ENCODE peak calls at places on chromosomes 12 and 14, in ten cellular contexts. X is sigmoid colon, P is neuronal stem cell, W is psoas muscle, H is spleen, Y is tibial artery, N is adrenal gland, V is body of pancreas, O is MM.1S, R is ovary. D is an unnamed sample. For H3K4me1, the result is how much of the 10 kb centered on the place peaks cover.

GRCh38 chr12:57992001-57992400 is 50.6 kb downstream of the ATP23 start:
- DNase-seq in O (no peak), P (no peak), W (no peak), X (no peak), V (no peak), N (no peak), R (no peak), Y (no peak), H (no peak), D (no peak)

GRCh38 chr12:24630446-24630845 is 318.5 kb downstream of the BCAT1 start:
- DNase-seq in R (no peak), P (no peak), V (no peak), Y (no peak), X (no peak), N (no peak), W (no peak), H (no peak), O (no peak), D (no peak)

GRCh38 chr12:74412607-74413230 is 124.9 kb upstream of the ATXN7L3B start:
- DNase-seq in X (no peak), W (no peak), O (peak), Y (no peak), R (no peak), V (no peak), N (no peak), P (peak), H (no peak), D (no peak)

GRCh38 chr14:26281280-26281998 is 316.4 kb downstream of the NOVA1 start:
- DNase-seq in H (no peak), V (no peak), P (no peak), W (no peak), Y (no peak), R (no peak), O (no peak), X (no peak), N (peak), D (no peak)

GRCh38 chr12:25653487-25654175 is 100.5 kb upstream of the LMNTD1 start:
- DNase-seq in W (no peak), O (no peak), X (no peak), H (peak), V (peak), R (no peak), Y (no peak), P (no peak), N (peak), D (no peak)

GRCh38 chr14:54565236-54566151 is 1.4 kb upstream of the SAMD4A start:
- DNase-seq in X (peak), Y (peak), R (peak), V (peak), O (peak), W (peak), H (peak), P (peak), N (peak), D (peak)

GRCh38 chr12:69821441-69822204 is 3.4 kb upstream of the MYRFL start:
- DNase-seq in V (no peak), P (no peak), W (no peak), H (no peak), R (no peak), O (no peak), Y (no peak), N (no peak), X (no peak), D (no peak)

GRCh38 chr14:53851394-53852056 is 105.1 kb downstream of the BMP4 start:
- DNase-seq in W (no peak), P (no peak), R (no peak), H (no peak), O (no peak), V (no peak), X (no peak), Y (no peak), N (no peak), D (no peak)

GRCh38 chr14:77086017-77086727 is 11.9 kb upstream of the CIPC start:
- DNase-seq in N (no peak), H (no peak), R (no peak), V (no peak), X (no peak), P (peak), Y (no peak), W (no peak), O (peak), D (no peak)

GRCh38 chr12:79883216-79883615 is 51.7 kb downstream of the PPP1R12A start:
- DNase-seq in N (no peak), X (no peak), Y (no peak), V (no peak), O (no peak), W (no peak), P (no peak), R (no peak), H (no peak), D (no peak)

GRCh38 chr12:97753332-97753731 is 290.7 kb downstream of the RMST start:
- DNase-seq in O (peak), Y (no peak), H (no peak), X (no peak), W (no peak), V (no peak), N (no peak), P (no peak), R (no peak), D (no peak)

GRCh38 chr14:93619176-93619793 is 169.0 kb downstream of the PRIMA1 start:
- DNase-seq in R (no peak), H (no peak), Y (no peak), X (no peak), P (peak), W (no peak), O (peak), N (peak), V (peak), D (no peak)

GRCh38 chr14:105292810-105293711 is 7.7 kb downstream of the BRF1 start:
- DNase-seq in O (no peak), H (no peak), Y (no peak), P (no peak), X (no peak), R (no peak), W (no peak), N (no peak), V (no peak), D (no peak)

GRCh38 chr14:33730163-33730562 is 220.7 kb downstream of the EGLN3 start:
- DNase-seq in O (no peak), X (no peak), N (no peak), R (no peak), P (no peak), W (no peak), V (no peak), H (no peak), Y (no peak), D (no peak)

GRCh38 chr12:49295087-49296001 is at the start of gene PRPH:
- DNase-seq in W (no peak), X (peak), N (peak), O (no peak), V (peak), Y (no peak), R (peak), H (peak), P (no peak), D (no peak)

GRCh38 chr12:77167801-77168200 is 102.4 kb upstream of the E2F7 start:
- DNase-seq in Y (no peak), R (no peak), V (no peak), H (no peak), X (no peak), P (no peak), O (no peak), W (no peak), N (no peak), D (no peak)

GRCh38 chr12:95218164-95218851 is 701 bp downstream of the VEZT start:
- DNase-seq in P (peak), O (peak), R (no peak), H (no peak), W (no peak), N (peak), Y (no peak), X (no peak), V (no peak), D (peak)

GRCh38 chr14:106790189-106791036 is 1264.0 kb downstream of the TMEM121 start:
- DNase-seq in H (peak), Y (peak), O (peak), W (peak), P (no peak), N (peak), V (peak), X (no peak), R (peak), D (peak)

GRCh38 chr14:99211410-99211809 is 60.6 kb downstream of the BCL11B start:
- DNase-seq in X (no peak), R (no peak), O (no peak), Y (no peak), W (no peak), P (no peak), V (no peak), N (no peak), H (no peak), D (no peak)

DNA sequence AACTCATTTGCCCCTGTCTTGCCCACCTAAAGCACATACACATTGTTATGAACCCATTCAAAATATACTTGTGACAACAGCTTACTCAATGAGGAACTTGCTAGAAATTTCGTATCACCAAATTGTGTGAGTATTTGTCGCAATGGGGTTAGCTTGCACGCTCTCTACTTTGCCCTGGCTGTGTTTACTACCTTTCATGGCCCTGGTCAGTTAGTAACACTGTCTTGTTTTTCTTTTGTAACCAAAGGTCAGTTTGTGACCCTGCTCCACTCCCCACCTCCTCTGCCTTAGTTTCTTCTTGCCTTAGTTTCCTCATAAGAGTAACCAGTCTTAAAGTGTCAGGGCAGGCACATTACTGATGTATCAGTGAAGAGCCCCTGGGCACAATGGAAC is 205.8 kb upstream of the EEA1 start:
- DNase-seq in P (no peak), W (no peak), V (no peak), O (no peak), X (no peak), Y (no peak), H (no peak), N (no peak), R (no peak), D (no peak)
- H3K4me1 ChIP-seq in P (under half), W (under half), V (under half), O (under half), X (under half), Y (under half), H (under half), N (under half), R (under half), D (under half)

DNA sequence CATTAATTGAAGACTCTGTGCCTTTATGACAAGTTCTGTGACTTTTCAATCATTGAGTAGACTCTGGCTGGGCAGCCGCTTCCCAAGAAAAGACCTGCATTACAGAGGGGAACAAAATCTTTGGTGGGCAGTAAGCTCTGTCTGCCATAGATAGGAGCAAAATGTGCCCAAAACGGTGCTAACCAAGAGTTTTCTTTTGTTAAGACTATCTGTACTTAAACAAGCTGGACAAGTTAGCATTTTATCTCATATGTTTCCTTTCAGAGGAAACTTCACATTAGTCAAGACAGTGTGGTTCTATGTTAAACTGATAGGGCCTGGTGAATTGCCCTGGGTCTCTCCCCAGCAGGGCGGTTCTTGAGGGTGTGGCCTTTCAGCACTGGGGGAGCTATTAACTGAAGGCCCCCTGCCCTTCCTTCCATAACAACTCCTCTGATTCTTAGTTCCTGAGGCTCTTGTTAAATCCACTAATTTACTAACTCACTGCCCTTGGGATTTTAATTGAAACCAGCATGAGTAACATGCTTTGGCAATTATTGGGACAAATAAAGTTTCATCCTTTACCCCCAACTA is 219.6 kb downstream of the KTN1 start:
- DNase-seq in V (no peak), X (no peak), Y (no peak), H (no peak), W (no peak), O (no peak), N (no peak), R (no peak), P (no peak), D (no peak)
- H3K4me1 ChIP-seq in V (under half), X (under half), Y (under half), H (under half), W (under half), O (under half), N (under half), R (under half), P (under half), D (under half)

DNA sequence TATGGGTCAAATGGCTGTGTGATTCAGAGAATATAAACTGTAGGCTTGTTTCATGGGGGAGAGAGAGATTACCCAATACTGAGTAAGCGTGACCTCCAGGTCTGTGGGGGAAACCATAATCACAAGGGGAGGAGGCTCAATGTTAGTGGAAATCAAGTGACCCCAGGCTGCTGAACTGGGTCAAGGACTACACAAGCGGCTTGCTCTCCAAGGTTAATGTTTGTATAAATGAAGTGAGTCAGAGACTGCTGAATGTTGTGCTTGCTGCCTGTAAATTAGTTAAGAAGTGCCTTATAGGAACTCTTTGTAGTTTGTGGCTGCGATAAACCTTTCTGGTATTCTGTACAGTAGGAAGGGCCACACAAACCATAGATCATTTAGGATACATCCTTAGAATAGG is 479.7 kb downstream of the AACS start:
- DNase-seq in X (no peak), P (no peak), V (no peak), R (no peak), Y (no peak), H (no peak), W (no peak), N (no peak), O (no peak), D (no peak)
- H3K4me1 ChIP-seq in X (under half), P (under half), V (under half), R (under half), Y (under half), H (under half), W (under half), N (under half), O (under half), D (under half)

DNA sequence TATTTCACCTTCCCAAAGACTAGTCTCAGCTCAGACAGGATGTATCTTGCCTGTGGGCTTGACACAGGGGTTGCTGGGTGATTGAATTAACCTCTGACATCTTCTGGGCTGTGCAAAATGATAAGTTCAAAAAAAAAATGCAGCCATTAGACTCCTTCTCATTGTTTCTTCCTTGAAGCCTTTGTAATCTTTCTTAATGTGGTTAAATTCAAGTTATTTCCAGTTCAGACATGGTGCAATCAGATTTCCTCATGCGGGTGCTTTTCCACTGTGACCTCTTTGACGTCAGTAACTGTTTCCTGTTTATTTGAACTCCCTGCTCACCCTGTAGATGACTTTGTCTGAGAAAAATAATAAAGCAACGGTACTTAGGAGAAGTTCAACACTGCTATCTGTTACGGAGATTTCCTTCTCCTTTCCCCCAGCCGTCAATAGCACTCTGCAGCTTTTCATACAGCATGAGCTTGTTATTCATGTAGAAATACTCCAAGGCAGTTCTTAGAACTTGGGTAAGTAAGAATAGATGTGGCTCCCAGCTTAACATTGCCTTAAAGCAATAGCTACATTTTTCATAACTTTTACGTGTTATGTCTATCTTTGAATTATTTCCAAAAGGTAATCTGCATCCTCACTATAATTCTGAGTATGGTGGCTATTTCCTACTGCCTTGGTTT is 155.5 kb downstream of the PRKCH start:
- DNase-seq in O (no peak), Y (peak), N (peak), R (no peak), P (no peak), W (no peak), X (peak), V (no peak), H (no peak), D (peak)
- H3K4me1 ChIP-seq in O (under half), Y (under half), N (under half), R (under half), P (under half), W (under half), X (under half), V (half or more), H (half or more), D (half or more)

GRCh38 chr14:29169408-29169807 is 402.8 kb downstream of the FOXG1 start:
- DNase-seq in H (no peak), R (no peak), O (no peak), X (no peak), N (no peak), V (no peak), Y (no peak), P (no peak), W (no peak), D (no peak)
- H3K4me1 ChIP-seq in H (under half), R (under half), O (under half), X (under half), N (under half), V (under half), Y (under half), P (under half), W (under half), D (under half)

DNA sequence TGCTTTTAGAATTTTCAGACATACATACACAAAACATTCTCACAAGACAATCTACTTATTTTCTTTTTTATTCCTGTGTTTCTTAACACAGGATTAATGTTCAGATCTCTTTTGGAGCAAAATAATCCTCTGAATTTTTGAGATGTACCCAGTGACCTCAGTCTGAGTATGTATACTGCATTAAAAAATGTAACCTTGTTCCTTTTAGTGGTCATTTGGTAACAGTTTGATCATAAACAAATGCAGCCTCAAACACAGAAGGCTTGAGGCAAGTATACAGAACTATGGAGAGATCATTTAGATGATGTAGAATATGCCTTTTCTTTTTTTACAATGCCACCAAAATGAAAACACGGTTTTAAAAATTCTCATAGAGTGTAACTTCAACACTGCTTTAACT is 9.7 kb downstream of the HIF1A start:
- DNase-seq in R (no peak), V (no peak), O (no peak), W (no peak), H (no peak), Y (no peak), X (no peak), N (no peak), P (no peak), D (no peak)
- H3K4me1 ChIP-seq in R (under half), V (under half), O (under half), W (under half), H (under half), Y (under half), X (under half), N (under half), P (under half), D (half or more)